ENCODE peak calls at places on chromosomes 6 and 20, in seven cellular contexts. P, H, T, N, F, D and B are unnamed samples.

GRCh38 chr6:165059032-165059431 is 250.4 kb downstream of the C6orf118 start:
- DNase-seq in F (no peak), P (no peak), T (no peak), D (no peak), H (no peak), N (no peak), B (no peak)

GRCh38 chr6:35090734-35091133 is 50.4 kb downstream of the TCP11 start:
- DNase-seq in T (no peak), H (no peak), N (no peak), F (no peak), P (no peak), D (peak; percentile 20), B (peak; percentile 56)

GRCh38 chr6:17039266-17039665 is 62.6 kb upstream of the STMND1 start:
- DNase-seq in H (no peak), D (no peak), N (no peak), T (no peak), P (no peak), F (no peak), B (no peak)

GRCh38 chr20:41171736-41172295 is 34.5 kb downstream of the PLCG1 start:
- DNase-seq in F (no peak), T (no peak), D (peak; percentile 0), P (no peak), H (no peak), N (no peak), B (no peak)

GRCh38 chr20:50478162-50479036 is 31.8 kb upstream of the PTPN1 start:
- DNase-seq in F (peak; percentile 75), H (peak; percentile 46), D (peak; percentile 73), N (no peak), T (peak; percentile 28), P (peak; percentile 78), B (peak; percentile 43)

GRCh38 chr20:45111799-45112471 is 3.0 kb downstream of the WFDC5 start:
- DNase-seq in H (peak; percentile 23), D (no peak), N (no peak), P (peak; percentile 52), T (no peak), F (no peak), B (no peak)

GRCh38 chr6:5394280-5394679 is 133.0 kb downstream of the FARS2 start:
- DNase-seq in F (no peak), H (no peak), N (no peak), D (no peak), T (no peak), P (no peak), B (no peak)

GRCh38 chr6:52591832-52592231 is 15.0 kb upstream of the TRAM2 start:
- DNase-seq in N (no peak), H (no peak), T (no peak), D (no peak), P (no peak), F (no peak), B (no peak)

GRCh38 chr6:84836366-84836765 is 72.0 kb upstream of the TBX18 start:
- DNase-seq in T (no peak), D (no peak), H (no peak), N (no peak), P (no peak), F (no peak), B (no peak)

GRCh38 chr20:1803216-1804128 is 91.7 kb upstream of the SIRPA start:
- DNase-seq in P (peak; percentile 78), H (peak; percentile 58), D (peak; percentile 48), N (no peak), F (peak; percentile 76), T (peak; percentile 64), B (peak; percentile 71)

GRCh38 chr20:54221996-54222890 is 14.4 kb downstream of the PFDN4 start:
- DNase-seq in P (no peak), D (peak; percentile 37), H (no peak), N (no peak), T (no peak), F (peak; percentile 22), B (no peak)

GRCh38 chr6:25623065-25623464 is 28.9 kb upstream of the SCGN start:
- DNase-seq in P (no peak), F (peak; percentile 58), D (no peak), H (no peak), N (no peak), T (no peak), B (no peak)

GRCh38 chr20:33145521-33145920 is 22.4 kb upstream of the BPIFA2 start:
- DNase-seq in T (no peak), D (no peak), F (no peak), N (no peak), P (no peak), H (no peak), B (no peak)

GRCh38 chr6:82924799-82925535 is 140.7 kb downstream of the UBE3D start:
- DNase-seq in H (no peak), F (no peak), D (no peak), T (no peak), N (no peak), P (no peak), B (no peak)

GRCh38 chr6:116424001-116424400 is 37.2 kb upstream of the CALHM6 start:
- DNase-seq in F (no peak), N (no peak), H (no peak), D (no peak), T (no peak), P (no peak), B (no peak)

GRCh38 chr6:136607204-136607931 is 57.1 kb upstream of the MAP7 start:
- DNase-seq in N (no peak), F (peak; percentile 37), D (no peak), T (no peak), H (no peak), P (no peak), B (no peak)

GRCh38 chr6:42030585-42031506 is 19.5 kb upstream of the TAF8 start:
- DNase-seq in P (peak; percentile 24), F (no peak), T (peak; percentile 76), D (no peak), N (peak; percentile 71), H (no peak), B (peak; percentile 45)

GRCh38 chr6:150830409-150831165 is 34.9 kb upstream of the MTHFD1L start:
- DNase-seq in F (no peak), D (no peak), P (no peak), H (no peak), N (no peak), T (no peak), B (no peak)

GRCh38 chr20:3032624-3033023 is 10.8 kb upstream of the GNRH2 start:
- DNase-seq in T (no peak), F (peak; percentile 26), P (no peak), D (no peak), H (no peak), N (no peak), B (no peak)

GRCh38 chr6:93417421-93417996 is 1.9 kb downstream of the EPHA7 start:
- DNase-seq in H (no peak), F (no peak), T (peak; percentile 15), P (no peak), N (no peak), D (no peak), B (no peak)

GRCh38 chr6:151914475-151914874 is 107.0 kb downstream of the ESR1 start:
- DNase-seq in T (no peak), P (no peak), H (no peak), F (no peak), D (no peak), N (no peak), B (no peak)

GRCh38 chr6:105432797-105433196 is 29.9 kb upstream of the PREP start:
- DNase-seq in F (peak; percentile 7), H (no peak), N (peak; percentile 31), P (no peak), D (no peak), T (no peak), B (no peak)

GRCh38 chr6:132812255-132812732 is 2.1 kb upstream of the RPS12 start:
- DNase-seq in H (no peak), F (no peak), P (no peak), N (no peak), D (no peak), T (no peak), B (no peak)

GRCh38 chr20:21102691-21103311 is 3.4 kb downstream of the LINC00237 start:
- DNase-seq in N (no peak), F (peak; percentile 55), D (peak; percentile 49), H (no peak), T (no peak), P (peak; percentile 72), B (peak; percentile 50)

GRCh38 chr20:21099653-21100589 is 6.2 kb downstream of the LINC00237 start:
- DNase-seq in F (peak; percentile 38), P (peak; percentile 60), N (no peak), T (no peak), H (peak; percentile 41), D (peak; percentile 55), B (peak; percentile 66)

GRCh38 chr20:21101453-21102251 is 4.5 kb downstream of the LINC00237 start:
- DNase-seq in N (no peak), P (peak; percentile 75), T (no peak), F (peak; percentile 20), D (no peak), H (peak; percentile 50), B (peak; percentile 63)

GRCh38 chr20:21102252-21102609 is 3.9 kb downstream of the LINC00237 start:
- DNase-seq in P (peak; percentile 42), N (no peak), F (no peak), T (no peak), D (no peak), H (no peak), B (peak; percentile 52)

GRCh38 chr20:21100590-21101452 is 5.3 kb downstream of the LINC00237 start:
- DNase-seq in H (peak; percentile 32), N (no peak), D (no peak), T (no peak), F (no peak), P (peak; percentile 69), B (no peak)
- TF ChIP-seq CTCF in H (no peak), N (no peak), D (no peak), T (no peak), F (no peak), P (no peak), B (no peak)

GRCh38 chr6:140487586-140487985 is 1113.1 kb upstream of the CITED2 start:
- DNase-seq in F (no peak), P (no peak), T (no peak), H (no peak), N (no peak), D (no peak), B (no peak)
- TF ChIP-seq CTCF in F (no peak), P (no peak), T (no peak), H (no peak), N (no peak), D (no peak), B (no peak)

GRCh38 chr6:43780891-43781571 is 11.0 kb downstream of the VEGFA start:
- DNase-seq in T (no peak), N (no peak), D (no peak), H (no peak), F (no peak), P (no peak), B (no peak)
- TF ChIP-seq CTCF in T (no peak), N (no peak), D (no peak), H (no peak), F (no peak), P (no peak), B (no peak)

DNA sequence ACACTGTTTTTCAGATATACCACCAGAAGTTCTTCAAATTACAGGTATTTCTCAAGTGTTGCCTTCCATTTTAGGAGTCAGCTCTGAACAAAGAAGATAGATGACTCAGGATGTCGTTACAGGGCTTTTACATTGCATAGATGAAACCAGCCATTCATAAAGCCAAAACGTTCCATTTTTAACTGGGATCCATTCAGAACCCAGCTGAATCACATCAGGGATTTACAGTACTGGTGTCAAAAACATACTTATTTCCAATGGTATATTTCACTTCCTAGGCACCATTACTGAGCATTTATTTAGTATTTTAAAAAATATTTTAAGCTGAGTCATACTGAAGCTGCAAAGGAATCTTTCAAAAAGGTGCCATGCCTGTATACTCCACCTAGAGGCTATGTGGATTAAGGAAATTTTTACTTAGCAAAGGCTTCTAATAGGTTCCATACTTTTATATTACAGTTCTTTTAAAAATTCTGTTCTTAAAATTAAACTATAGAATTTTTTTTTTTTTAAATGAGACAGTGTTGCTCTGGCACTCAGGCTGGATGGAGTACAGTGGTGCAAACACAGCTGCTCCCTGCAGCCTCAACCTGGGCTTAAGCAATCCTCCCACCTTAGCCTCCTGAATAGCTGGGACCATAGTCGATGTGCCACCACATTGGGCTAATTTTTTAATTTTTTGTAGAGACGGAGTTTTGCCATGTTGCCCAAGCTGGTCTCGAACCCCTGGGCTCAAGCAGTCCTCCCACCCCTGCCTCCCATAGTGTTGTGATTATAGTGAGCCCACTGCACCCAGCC is 2.6 kb downstream of the ASF1A start:
- DNase-seq in D (no peak), H (no peak), F (no peak), T (no peak), N (peak; percentile 16), P (no peak), B (no peak)
- TF ChIP-seq CTCF in D (no peak), H (peak; percentile 71), F (no peak), T (peak; percentile 27), N (peak; percentile 76), P (no peak), B (peak; percentile 26)